ENCODE peak calls at places on chromosomes 16 and 17, in six cellular contexts. I, H, B, S, E and L are unnamed samples.

GRCh38 chr16:51820176-51820575 is 669.1 kb upstream of the SALL1 start:
- DNase-seq in I (no peak), H (no peak), B (no peak), S (no peak), E (no peak), L (no peak)

GRCh38 chr16:22300427-22301071 is 3.3 kb downstream of the POLR3E start:
- DNase-seq in I (no peak), H (no peak), B (peak; percentile 74), S (peak; percentile 45), E (peak; percentile 33), L (no peak)

GRCh38 chr17:50079334-50080095 is 15.6 kb upstream of the PDK2 start:
- DNase-seq in I (peak; percentile 65), H (no peak), B (no peak), S (no peak), E (no peak), L (no peak)

GRCh38 chr17:72381597-72382397 is 261.0 kb downstream of the SOX9 start:
- DNase-seq in I (peak; percentile 80), H (no peak), B (no peak), S (no peak), E (no peak), L (no peak)

GRCh38 chr17:48310748-48311213 is 119.2 kb downstream of the SKAP1 start:
- DNase-seq in I (no peak), H (no peak), B (no peak), S (no peak), E (no peak), L (no peak)

GRCh38 chr16:57606847-57607501 is 21.5 kb upstream of the ADGRG1 start:
- DNase-seq in I (no peak), H (peak; percentile 60), B (peak; percentile 69), S (no peak), E (no peak), L (no peak)

GRCh38 chr17:29565643-29566472 is 979 bp downstream of the ABHD15 start:
- DNase-seq in I (peak; percentile 22), H (no peak), B (peak; percentile 64), S (no peak), E (peak; percentile 59), L (peak; percentile 65)

GRCh38 chr17:17886253-17886652 is 49.5 kb upstream of the SREBF1 start:
- DNase-seq in I (no peak), H (no peak), B (no peak), S (no peak), E (no peak), L (no peak)

GRCh38 chr16:61792194-61792904 is 243.9 kb downstream of the CDH8 start:
- DNase-seq in I (no peak), H (no peak), B (no peak), S (peak; percentile 87), E (no peak), L (no peak)

GRCh38 chr16:4461250-4462085 is 13.0 kb downstream of the NMRAL1 start:
- DNase-seq in I (no peak), H (no peak), B (no peak), S (no peak), E (no peak), L (no peak)
- H3K27ac ChIP-seq in I (no peak overlapping the region), H (no peak overlapping the region), B (no peak overlapping the region), S (no peak overlapping the region), E (no peak overlapping the region), L (no peak overlapping the region)

DNA sequence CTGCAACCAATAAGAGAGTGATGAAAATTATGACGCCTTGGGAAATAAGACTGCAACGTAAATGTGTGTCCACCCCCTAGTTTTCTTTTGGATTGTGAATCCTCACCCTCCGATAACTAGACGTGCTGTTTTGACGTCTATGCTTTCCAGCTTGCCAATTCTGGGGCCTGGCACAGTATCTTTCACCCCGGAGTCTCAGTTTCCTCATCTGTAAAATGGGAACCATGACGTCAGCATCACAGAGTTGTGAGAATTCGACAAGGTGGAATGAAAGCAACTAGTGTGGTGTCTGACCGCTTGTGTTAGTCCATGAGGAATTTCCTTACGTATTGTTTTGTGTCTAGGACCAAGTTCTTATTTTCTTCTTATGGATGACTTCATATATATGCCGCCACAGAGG is 37.7 kb downstream of the WWOX start:
- DNase-seq in I (no peak), H (no peak), B (no peak), S (no peak), E (no peak), L (no peak)
- H3K27ac ChIP-seq in I (no peak overlapping the region), H (no peak overlapping the region), B (no peak overlapping the region), S (no peak overlapping the region), E (no peak overlapping the region), L (no peak overlapping the region)

GRCh38 chr17:61729690-61730268 is 133.5 kb downstream of the BRIP1 start:
- DNase-seq in I (no peak), H (no peak), B (no peak), S (no peak), E (no peak), L (no peak)
- H3K27ac ChIP-seq in I (no peak overlapping the region), H (no peak overlapping the region), B (no peak overlapping the region), S (no peak overlapping the region), E (no peak overlapping the region), L (no peak overlapping the region)

GRCh38 chr17:67241719-67242341 is 3.2 kb downstream of the HELZ start:
- DNase-seq in I (no peak), H (no peak), B (no peak), S (no peak), E (no peak), L (no peak)
- H3K27ac ChIP-seq in I (no peak overlapping the region), H (no peak overlapping the region), B (no peak overlapping the region), S (no peak overlapping the region), E (no peak overlapping the region), L (no peak overlapping the region)

DNA sequence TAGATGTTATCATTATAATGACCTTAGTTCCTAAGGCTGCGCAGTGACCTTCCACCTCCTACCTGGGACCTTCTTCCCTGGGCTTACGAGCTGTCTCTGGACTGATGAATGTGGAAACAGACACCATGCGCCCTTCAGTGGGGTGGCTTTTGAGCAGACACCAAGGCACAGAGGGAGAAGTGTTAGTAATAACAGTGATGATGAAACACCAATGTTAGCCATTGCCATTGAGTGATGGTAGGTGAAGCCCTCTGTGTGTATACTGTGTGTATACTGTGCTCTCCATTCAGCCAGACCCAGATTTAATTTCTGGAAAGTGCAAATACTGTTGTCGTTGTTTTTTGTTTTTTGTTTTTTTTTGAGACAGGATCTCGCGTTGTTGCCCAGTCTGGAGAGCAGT is 44.5 kb downstream of the CLEC16A start:
- DNase-seq in I (no peak), H (no peak), B (no peak), S (no peak), E (no peak), L (no peak)
- H3K27ac ChIP-seq in I (no peak overlapping the region), H (no peak overlapping the region), B (no peak overlapping the region), S (no peak overlapping the region), E (no peak overlapping the region), L (no peak overlapping the region)

DNA sequence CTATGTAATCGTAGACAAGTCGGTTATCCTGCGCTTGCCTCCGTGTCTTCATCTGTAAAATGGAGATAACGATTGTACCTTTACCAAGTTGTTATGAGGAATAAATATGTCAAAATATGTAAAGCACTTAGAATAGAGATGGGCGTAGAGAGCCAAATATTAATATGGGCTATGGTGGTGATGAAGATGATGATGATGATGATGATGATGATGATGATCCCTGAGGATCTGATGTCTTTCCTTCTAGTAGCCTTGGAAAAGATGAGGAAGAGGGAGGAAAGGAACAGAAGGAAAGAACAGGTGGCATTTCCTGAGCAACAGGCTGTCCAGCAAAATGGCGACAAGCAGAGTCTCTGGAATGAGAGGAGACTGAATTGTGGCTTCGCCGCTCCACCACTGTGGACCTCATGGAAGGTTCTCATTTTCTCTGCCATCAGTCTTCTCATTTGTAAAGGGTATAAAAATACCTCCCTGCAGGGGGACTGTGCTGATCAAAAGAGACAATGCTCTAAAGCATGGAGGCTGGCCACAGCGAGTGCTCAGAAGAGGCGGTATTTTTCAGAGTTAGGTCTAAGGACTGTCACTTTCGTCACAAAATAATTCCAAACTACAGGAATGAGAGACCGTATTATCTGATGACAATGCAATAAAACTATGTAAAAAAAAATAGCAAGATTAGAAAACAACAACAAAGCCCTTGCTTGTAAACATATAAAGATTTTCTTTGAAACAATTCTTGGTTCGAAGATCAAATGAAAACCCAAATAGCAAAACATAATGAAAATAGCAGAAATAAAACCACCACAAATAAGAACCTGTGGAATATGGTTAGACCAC is 17.2 kb upstream of the RCVRN start:
- DNase-seq in I (no peak), H (no peak), B (no peak), S (no peak), E (no peak), L (no peak)
- H3K27ac ChIP-seq in I (no peak overlapping the region), H (no peak overlapping the region), B (no peak overlapping the region), S (no peak overlapping the region), E (no peak overlapping the region), L (no peak overlapping the region)

GRCh38 chr16:68130520-68130919 is 45.4 kb downstream of the NFATC3 start:
- DNase-seq in I (no peak), H (no peak), B (no peak), S (no peak), E (no peak), L (no peak)
- H3K27ac ChIP-seq in I (no peak overlapping the region), H (no peak overlapping the region), B (no peak overlapping the region), S (no peak overlapping the region), E (no peak overlapping the region), L (no peak overlapping the region)